ENCODE peak calls at places on chromosomes 1 and 21, in seven cellular contexts. One of them, this sample, is unnamed.

GRCh38 chr1:235697517-235697916 is 47.9 kb upstream of the GNG4 start:
- DNase-seq in pancreas: no peak
- DNase-seq in brain microvascular endothelial cell: no peak
- DNase-seq in left lung: no peak
- DNase-seq in uterus: no peak
- DNase-seq in OCI-LY7: no peak
- DNase-seq in transverse colon: no peak
- DNase-seq in this sample: no peak

GRCh38 chr1:65069186-65069585 is 78.8 kb upstream of the AK4 start:
- DNase-seq in OCI-LY7: no peak
- DNase-seq in pancreas: no peak
- DNase-seq in brain microvascular endothelial cell: no peak
- DNase-seq in transverse colon: no peak
- DNase-seq in uterus: no peak
- DNase-seq in left lung: no peak
- DNase-seq in this sample: no peak

GRCh38 chr1:41483960-41484844 is at the start of gene EDN2:
- DNase-seq in pancreas: peak; percentile 87
- DNase-seq in left lung: peak; percentile 90
- DNase-seq in uterus: peak; percentile 49
- DNase-seq in transverse colon: peak; percentile 89
- DNase-seq in brain microvascular endothelial cell: no peak
- DNase-seq in OCI-LY7: no peak
- DNase-seq in this sample: no peak

GRCh38 chr1:246139745-246140182 is 367.3 kb downstream of the SMYD3 start:
- DNase-seq in pancreas: no peak
- DNase-seq in OCI-LY7: no peak
- DNase-seq in uterus: no peak
- DNase-seq in transverse colon: no peak
- DNase-seq in left lung: no peak
- DNase-seq in brain microvascular endothelial cell: peak; percentile 74
- DNase-seq in this sample: no peak

GRCh38 chr1:175708787-175709186 is 34.6 kb downstream of the TNR start:
- DNase-seq in pancreas: no peak
- DNase-seq in transverse colon: no peak
- DNase-seq in left lung: no peak
- DNase-seq in brain microvascular endothelial cell: no peak
- DNase-seq in uterus: no peak
- DNase-seq in OCI-LY7: peak; percentile 68
- DNase-seq in this sample: no peak

GRCh38 chr21:34008618-34009017 is 64.8 kb upstream of the MRPS6 start:
- DNase-seq in left lung: no peak
- DNase-seq in brain microvascular endothelial cell: no peak
- DNase-seq in transverse colon: no peak
- DNase-seq in pancreas: no peak
- DNase-seq in uterus: no peak
- DNase-seq in OCI-LY7: no peak
- DNase-seq in this sample: no peak

GRCh38 chr1:171251042-171251740 is 2.9 kb downstream of the FMO1 start:
- DNase-seq in OCI-LY7: peak; percentile 55
- DNase-seq in transverse colon: peak; percentile 56
- DNase-seq in uterus: no peak
- DNase-seq in pancreas: peak; percentile 18
- DNase-seq in left lung: peak; percentile 66
- DNase-seq in brain microvascular endothelial cell: peak; percentile 17
- DNase-seq in this sample: no peak

GRCh38 chr1:108817016-108817415 is 39.9 kb downstream of the AKNAD1 start:
- DNase-seq in pancreas: peak; percentile 32
- DNase-seq in left lung: no peak
- DNase-seq in OCI-LY7: no peak
- DNase-seq in transverse colon: peak; percentile 33
- DNase-seq in uterus: peak; percentile 28
- DNase-seq in brain microvascular endothelial cell: peak; percentile 7
- DNase-seq in this sample: no peak

GRCh38 chr1:46646844-46647243 is 21.3 kb downstream of the ATPAF1 start:
- DNase-seq in left lung: no peak
- DNase-seq in brain microvascular endothelial cell: no peak
- DNase-seq in OCI-LY7: no peak
- DNase-seq in transverse colon: no peak
- DNase-seq in uterus: no peak
- DNase-seq in pancreas: no peak
- DNase-seq in this sample: no peak

GRCh38 chr1:47941609-47942237 is 55.5 kb downstream of the TRABD2B start:
- DNase-seq in left lung: no peak
- DNase-seq in pancreas: no peak
- DNase-seq in transverse colon: no peak
- DNase-seq in brain microvascular endothelial cell: no peak
- DNase-seq in OCI-LY7: no peak
- DNase-seq in uterus: no peak
- DNase-seq in this sample: no peak

GRCh38 chr21:38839683-38840286 is 34.1 kb downstream of the ETS2 start:
- DNase-seq in left lung: no peak
- DNase-seq in pancreas: no peak
- DNase-seq in uterus: no peak
- DNase-seq in brain microvascular endothelial cell: peak; percentile 94
- DNase-seq in OCI-LY7: no peak
- DNase-seq in transverse colon: no peak
- DNase-seq in this sample: no peak

GRCh38 chr1:19165501-19165900 is 44.6 kb downstream of the UBR4 start:
- DNase-seq in left lung: no peak
- DNase-seq in brain microvascular endothelial cell: no peak
- DNase-seq in transverse colon: peak; percentile 54
- DNase-seq in OCI-LY7: no peak
- DNase-seq in uterus: no peak
- DNase-seq in pancreas: no peak
- DNase-seq in this sample: no peak

GRCh38 chr21:25506887-25507286 is 100.4 kb downstream of the MRPL39 start:
- DNase-seq in transverse colon: no peak
- DNase-seq in brain microvascular endothelial cell: peak; percentile 61
- DNase-seq in pancreas: no peak
- DNase-seq in left lung: no peak
- DNase-seq in OCI-LY7: no peak
- DNase-seq in uterus: no peak
- DNase-seq in this sample: no peak

GRCh38 chr1:19758227-19758830 is 41.4 kb downstream of the TMCO4 start:
- DNase-seq in transverse colon: no peak
- DNase-seq in left lung: no peak
- DNase-seq in OCI-LY7: no peak
- DNase-seq in pancreas: no peak
- DNase-seq in uterus: no peak
- DNase-seq in brain microvascular endothelial cell: peak; percentile 50
- DNase-seq in this sample: no peak

GRCh38 chr1:202671388-202671787 is 38.9 kb downstream of the SYT2 start:
- DNase-seq in pancreas: peak; percentile 43
- DNase-seq in uterus: no peak
- DNase-seq in OCI-LY7: no peak
- DNase-seq in transverse colon: peak; percentile 39
- DNase-seq in brain microvascular endothelial cell: no peak
- DNase-seq in left lung: no peak
- DNase-seq in this sample: no peak

GRCh38 chr1:183180213-183180612 is 5.9 kb upstream of the LAMC2 start:
- DNase-seq in uterus: peak; percentile 61
- DNase-seq in OCI-LY7: no peak
- DNase-seq in transverse colon: peak; percentile 40
- DNase-seq in brain microvascular endothelial cell: peak; percentile 70
- DNase-seq in left lung: no peak
- DNase-seq in pancreas: peak; percentile 49
- DNase-seq in this sample: no peak

GRCh38 chr1:231045318-231045717 is 5.3 kb upstream of the FAM89A start:
- DNase-seq in pancreas: no peak
- DNase-seq in transverse colon: no peak
- DNase-seq in brain microvascular endothelial cell: no peak
- DNase-seq in left lung: no peak
- DNase-seq in OCI-LY7: no peak
- DNase-seq in uterus: no peak
- DNase-seq in this sample: no peak

GRCh38 chr1:26697441-26697977 is 1.7 kb downstream of the ARID1A start:
- DNase-seq in brain microvascular endothelial cell: no peak
- DNase-seq in pancreas: peak; percentile 31
- DNase-seq in uterus: no peak
- DNase-seq in left lung: no peak
- DNase-seq in OCI-LY7: peak; percentile 49
- DNase-seq in transverse colon: no peak
- DNase-seq in this sample: no peak

GRCh38 chr1:76109404-76109803 is 34.9 kb downstream of the ST6GALNAC3 start:
- DNase-seq in pancreas: no peak
- DNase-seq in left lung: no peak
- DNase-seq in brain microvascular endothelial cell: no peak
- DNase-seq in transverse colon: no peak
- DNase-seq in OCI-LY7: no peak
- DNase-seq in uterus: no peak
- DNase-seq in this sample: no peak

GRCh38 chr1:1463312-1463711 is 8.3 kb upstream of the ATAD3B start:
- DNase-seq in left lung: no peak
- DNase-seq in pancreas: no peak
- DNase-seq in brain microvascular endothelial cell: no peak
- DNase-seq in uterus: no peak
- DNase-seq in transverse colon: no peak
- DNase-seq in OCI-LY7: no peak
- DNase-seq in this sample: no peak

DNA sequence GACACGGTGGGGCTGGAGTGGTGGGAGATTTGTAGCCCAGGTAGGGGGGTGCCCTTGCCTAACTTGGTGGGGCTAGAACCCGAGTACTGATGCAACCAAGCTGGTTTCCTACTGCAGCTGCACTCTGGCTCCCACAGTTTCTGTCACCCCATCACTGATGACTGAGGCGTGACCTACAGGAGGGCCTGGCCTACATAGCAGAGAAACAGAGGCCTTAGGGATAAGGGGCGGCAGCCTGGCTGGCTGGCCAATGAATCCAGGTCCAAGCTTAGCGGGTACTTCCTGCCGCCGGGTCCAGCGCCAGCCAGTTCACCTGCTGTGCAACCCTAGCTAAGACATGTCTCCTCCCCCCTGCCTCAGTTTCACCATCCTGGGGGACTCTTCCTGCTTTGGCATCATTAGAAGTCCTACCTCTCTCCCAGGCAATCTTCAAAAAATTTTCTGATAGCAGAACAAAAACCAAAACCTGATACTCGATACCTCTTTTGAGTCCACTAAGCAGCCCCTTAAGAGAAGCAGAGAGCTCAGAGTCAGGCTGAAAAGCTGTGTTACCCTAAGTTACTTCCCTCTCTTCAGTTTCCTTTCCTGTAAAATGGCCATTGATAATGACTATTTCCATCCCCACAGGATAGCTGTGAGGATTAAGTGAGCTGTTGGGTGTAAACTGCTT is 27.3 kb upstream of the RNF19B start:
- DNase-seq in transverse colon: no peak
- DNase-seq in OCI-LY7: peak; percentile 27
- DNase-seq in brain microvascular endothelial cell: no peak
- DNase-seq in pancreas: no peak
- DNase-seq in uterus: no peak
- DNase-seq in left lung: peak; percentile 73
- DNase-seq in this sample: no peak
- H3K4me3 ChIP-seq in transverse colon: no peak overlapping the region
- H3K4me3 ChIP-seq in OCI-LY7: no peak overlapping the region
- H3K4me3 ChIP-seq in brain microvascular endothelial cell: no peak overlapping the region
- H3K4me3 ChIP-seq in pancreas: no peak overlapping the region
- H3K4me3 ChIP-seq in uterus: no peak overlapping the region
- H3K4me3 ChIP-seq in left lung: no peak overlapping the region
- H3K4me3 ChIP-seq in this sample: no peak overlapping the region

DNA sequence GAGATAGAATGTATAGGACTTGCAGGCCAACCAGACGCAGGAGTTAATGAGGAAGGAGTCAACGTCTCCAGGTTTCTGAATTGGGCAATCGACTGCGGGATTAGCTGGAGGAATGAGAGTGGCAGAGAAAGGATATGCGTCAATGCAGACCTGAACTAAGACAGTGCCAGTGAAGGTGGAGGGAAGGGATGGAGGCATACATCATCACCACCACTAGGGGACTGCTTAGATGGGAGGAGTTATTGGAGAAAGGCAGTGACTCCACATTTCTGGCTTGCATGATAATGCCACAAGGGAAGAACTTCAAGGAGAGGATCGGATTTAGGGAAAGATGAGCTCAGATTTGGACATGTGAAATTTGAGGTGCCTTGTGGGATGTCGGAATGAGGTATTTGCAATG is 17.4 kb downstream of the VASH2 start:
- DNase-seq in brain microvascular endothelial cell: peak; percentile 42
- DNase-seq in transverse colon: no peak
- DNase-seq in uterus: no peak
- DNase-seq in pancreas: no peak
- DNase-seq in OCI-LY7: peak; percentile 48
- DNase-seq in left lung: no peak
- DNase-seq in this sample: no peak
- TF ChIP-seq CTCF in brain microvascular endothelial cell: peak; percentile 82
- TF ChIP-seq CTCF in transverse colon: peak; percentile 33
- TF ChIP-seq CTCF in uterus: no peak
- TF ChIP-seq CTCF in pancreas: no peak
- TF ChIP-seq CTCF in OCI-LY7: peak; percentile 77
- TF ChIP-seq CTCF in left lung: peak; percentile 12
- TF ChIP-seq CTCF in this sample: no peak

GRCh38 chr1:11272842-11273594 is at the start of gene UBIAD1:
- DNase-seq in OCI-LY7: peak; percentile 91
- DNase-seq in brain microvascular endothelial cell: peak; percentile 57
- DNase-seq in left lung: peak; percentile 95
- DNase-seq in uterus: peak; percentile 80
- DNase-seq in pancreas: peak; percentile 87
- DNase-seq in transverse colon: peak; percentile 91
- DNase-seq in this sample: no peak

GRCh38 chr1:11273595-11274234 is 717 bp downstream of the UBIAD1 start:
- DNase-seq in pancreas: no peak
- DNase-seq in brain microvascular endothelial cell: no peak
- DNase-seq in transverse colon: no peak
- DNase-seq in uterus: no peak
- DNase-seq in OCI-LY7: peak; percentile 30
- DNase-seq in left lung: no peak
- DNase-seq in this sample: no peak

DNA sequence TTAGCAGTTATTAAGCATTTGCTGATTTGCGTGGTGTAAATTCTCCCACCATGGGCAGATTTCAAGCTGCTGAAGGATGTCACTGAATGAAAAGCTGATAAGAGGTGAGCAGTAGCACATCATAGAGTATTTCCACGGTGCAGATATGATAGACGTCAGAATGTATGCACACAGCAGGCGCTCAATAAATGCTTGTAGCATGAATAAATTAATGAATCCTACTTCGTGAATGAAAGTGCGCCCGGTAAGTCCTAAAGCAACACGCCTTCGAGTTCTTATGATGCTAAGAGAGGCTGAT is 505 bp upstream of the UBIAD1 start:
- DNase-seq in left lung: no peak
- DNase-seq in brain microvascular endothelial cell: peak; percentile 51
- DNase-seq in OCI-LY7: no peak
- DNase-seq in pancreas: no peak
- DNase-seq in transverse colon: no peak
- DNase-seq in uterus: no peak
- DNase-seq in this sample: no peak
- H3K27ac ChIP-seq in left lung: no peak overlapping the region
- H3K27ac ChIP-seq in brain microvascular endothelial cell: no peak overlapping the region
- H3K27ac ChIP-seq in OCI-LY7: no peak overlapping the region
- H3K27ac ChIP-seq in pancreas: no peak overlapping the region
- H3K27ac ChIP-seq in transverse colon: peak overlapping the region; percentile 60
- H3K27ac ChIP-seq in uterus: peak overlapping the region; percentile 42
- H3K27ac ChIP-seq in this sample: no peak overlapping the region

DNA sequence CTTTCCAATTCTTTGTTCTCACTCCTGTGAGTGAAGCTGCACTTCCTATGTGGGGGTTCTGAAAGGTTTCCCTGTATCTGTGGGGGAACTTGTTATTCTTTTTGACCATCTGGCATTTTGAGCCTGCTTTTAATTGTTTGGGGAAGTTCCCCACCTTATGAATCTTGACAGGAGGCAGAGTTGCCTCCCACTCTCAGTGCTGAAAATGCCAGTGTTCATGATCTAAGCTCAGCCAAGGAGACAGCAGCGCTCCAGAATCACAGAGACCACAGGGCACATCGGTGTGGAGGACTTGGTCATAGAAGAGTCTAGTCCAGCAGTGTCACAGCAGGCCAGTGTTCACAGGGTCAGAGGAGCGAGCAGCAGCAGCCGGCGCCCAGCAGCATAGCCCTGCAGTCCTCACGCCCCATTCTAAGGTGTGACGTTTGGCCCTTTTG is 63.8 kb upstream of the PRDX6 start:
- DNase-seq in pancreas: no peak
- DNase-seq in transverse colon: no peak
- DNase-seq in OCI-LY7: peak; percentile 72
- DNase-seq in uterus: no peak
- DNase-seq in left lung: no peak
- DNase-seq in brain microvascular endothelial cell: no peak
- DNase-seq in this sample: no peak
- H3K4me3 ChIP-seq in pancreas: no peak overlapping the region
- H3K4me3 ChIP-seq in transverse colon: no peak overlapping the region
- H3K4me3 ChIP-seq in OCI-LY7: peak overlapping the region; percentile 64
- H3K4me3 ChIP-seq in uterus: no peak overlapping the region
- H3K4me3 ChIP-seq in left lung: no peak overlapping the region
- H3K4me3 ChIP-seq in brain microvascular endothelial cell: no peak overlapping the region
- H3K4me3 ChIP-seq in this sample: no peak overlapping the region